ENCODE peak calls at places on chromosome 6, in seven cellular contexts. X, Z, H, T, L, U and N are unnamed samples.

GRCh38 chr6:149077208-149077607 is 240.3 kb upstream of the TAB2 start:
- DNase-seq in X (no peak), Z (no peak), H (no peak), T (no peak), L (no peak), U (no peak), N (no peak)

GRCh38 chr6:11876934-11877433 is 98.4 kb upstream of the ADTRP start:
- DNase-seq in X (no peak), Z (peak), H (no peak), T (no peak), L (no peak), U (no peak), N (no peak)

GRCh38 chr6:136737343-136738177 is 54.7 kb downstream of the MAP3K5 start:
- DNase-seq in X (no peak), Z (no peak), H (no peak), T (no peak), L (no peak), U (no peak), N (no peak)

GRCh38 chr6:24991748-24992467 is 56.1 kb upstream of the RIPOR2 start:
- DNase-seq in X (peak), Z (peak), H (peak), T (peak), L (peak), U (peak), N (no peak)

GRCh38 chr6:94893327-94893726 is 684.0 kb upstream of the MANEA start:
- DNase-seq in X (no peak), Z (no peak), H (no peak), T (no peak), L (no peak), U (no peak), N (no peak)

GRCh38 chr6:34393191-34393967 is 910 bp upstream of the NUDT3 start:
- DNase-seq in X (no peak), Z (no peak), H (no peak), T (no peak), L (no peak), U (no peak), N (no peak)

GRCh38 chr6:169454204-169454871 is 200.7 kb upstream of the THBS2 start:
- DNase-seq in X (peak), Z (no peak), H (no peak), T (no peak), L (no peak), U (no peak), N (no peak)

GRCh38 chr6:53673138-53673801 is 7.7 kb upstream of the KLHL31 start:
- DNase-seq in X (peak), Z (no peak), H (no peak), T (peak), L (no peak), U (no peak), N (no peak)

GRCh38 chr6:4359108-4359710 is 223.8 kb upstream of the ECI2 start:
- DNase-seq in X (no peak), Z (no peak), H (no peak), T (no peak), L (no peak), U (no peak), N (no peak)

GRCh38 chr6:159800141-159800865 is at the start of gene PNLDC1:
- DNase-seq in X (no peak), Z (no peak), H (no peak), T (no peak), L (no peak), U (peak), N (no peak)

GRCh38 chr6:160337991-160338390 is 10.2 kb upstream of the SLC22A3 start:
- DNase-seq in X (no peak), Z (no peak), H (no peak), T (no peak), L (no peak), U (no peak), N (no peak)

GRCh38 chr6:112016335-112016734 is 37.6 kb upstream of the CCN6 start:
- DNase-seq in X (peak), Z (no peak), H (peak), T (no peak), L (no peak), U (no peak), N (no peak)

GRCh38 chr6:7448232-7448631 is 58.6 kb downstream of the RIOK1 start:
- DNase-seq in X (no peak), Z (no peak), H (no peak), T (no peak), L (no peak), U (no peak), N (no peak)

GRCh38 chr6:2852921-2853322 is 11.3 kb upstream of the SERPINB1 start:
- DNase-seq in X (no peak), Z (no peak), H (no peak), T (no peak), L (peak), U (no peak), N (no peak)

GRCh38 chr6:149860513-149860833 is 3.7 kb downstream of the LRP11 start:
- DNase-seq in X (no peak), Z (no peak), H (no peak), T (no peak), L (no peak), U (no peak), N (no peak)

GRCh38 chr6:137039010-137039409 is 5.8 kb downstream of the IL20RA start:
- DNase-seq in X (no peak), Z (no peak), H (no peak), T (no peak), L (no peak), U (no peak), N (no peak)

GRCh38 chr6:1436334-1437306 is 47.2 kb downstream of the FOXF2 start:
- DNase-seq in X (peak), Z (no peak), H (peak), T (peak), L (peak), U (peak), N (peak)

GRCh38 chr6:149043476-149044130 is 273.9 kb upstream of the TAB2 start:
- DNase-seq in X (peak), Z (no peak), H (no peak), T (no peak), L (no peak), U (no peak), N (no peak)

GRCh38 chr6:42511803-42512422 is 51.9 kb upstream of the UBR2 start:
- DNase-seq in X (peak), Z (no peak), H (no peak), T (no peak), L (no peak), U (no peak), N (no peak)

GRCh38 chr6:36596359-36596758 is 2.2 kb downstream of the SRSF3 start:
- DNase-seq in X (peak), Z (no peak), H (no peak), T (no peak), L (no peak), U (no peak), N (no peak)

GRCh38 chr6:40194771-40195170 is 260.5 kb upstream of the MOCS1 start:
- DNase-seq in X (no peak), Z (no peak), H (no peak), T (no peak), L (no peak), U (no peak), N (no peak)